ENCODE peak calls at places on chromosomes 7 and 10, in four cellular contexts. F, V, R and T are unnamed samples.
A peak's percentile ranks its signal among the peaks of the same experiment; 100 is the strongest.

GRCh38 chr7:155961241-155962190 is 149.3 kb upstream of the SHH start:
- DNase-seq in F (no peak), V (no peak), R (no peak), T (peak; percentile 60)

GRCh38 chr7:138338361-138338760 is 121.7 kb upstream of the TRIM24 start:
- DNase-seq in F (no peak), V (no peak), R (peak; percentile 83), T (no peak)

GRCh38 chr7:42494722-42495121 is 257.7 kb upstream of the GLI3 start:
- DNase-seq in F (no peak), V (no peak), R (no peak), T (no peak)

GRCh38 chr10:209357-209756 is 74.1 kb downstream of the ZMYND11 start:
- DNase-seq in F (no peak), V (peak; percentile 18), R (peak; percentile 40), T (no peak)

GRCh38 chr10:117666131-117666530 is 123.6 kb downstream of the EMX2 start:
- DNase-seq in F (no peak), V (no peak), R (no peak), T (no peak)

GRCh38 chr7:54278847-54279246 is 263.3 kb upstream of the VSTM2A start:
- DNase-seq in F (no peak), V (no peak), R (no peak), T (no peak)

GRCh38 chr10:114526497-114527238 is 122.4 kb upstream of the AFAP1L2 start:
- DNase-seq in F (peak; percentile 95), V (peak; percentile 91), R (peak; percentile 97), T (peak; percentile 95)

GRCh38 chr7:27101188-27101905 is 1.1 kb downstream of the HOXA2 start:
- DNase-seq in F (no peak), V (no peak), R (peak; percentile 78), T (no peak)

GRCh38 chr10:48737866-48738265 is 53.2 kb downstream of the WDFY4 start:
- DNase-seq in F (no peak), V (no peak), R (no peak), T (no peak)

GRCh38 chr7:130380121-130380860 is at the start of gene CPA1:
- DNase-seq in F (no peak), V (no peak), R (no peak), T (no peak)

GRCh38 chr10:72285972-72286521 is 12.3 kb downstream of the DDIT4 start:
- DNase-seq in F (no peak), V (peak; percentile 74), R (no peak), T (no peak)

GRCh38 chr10:59580257-59580863 is 129.3 kb downstream of the SLC16A9 start:
- DNase-seq in F (no peak), V (peak; percentile 39), R (peak; percentile 45), T (peak; percentile 18)

GRCh38 chr7:2151801-2152612 is 80.7 kb downstream of the MAD1L1 start:
- DNase-seq in F (no peak), V (no peak), R (no peak), T (no peak)

GRCh38 chr7:6436385-6436685 is 11.4 kb downstream of the DAGLB start:
- DNase-seq in F (no peak), V (no peak), R (no peak), T (peak; percentile 83)

GRCh38 chr10:97204826-97205679 is 19.3 kb upstream of the SLIT1 start:
- DNase-seq in F (no peak), V (no peak), R (no peak), T (no peak)

GRCh38 chr10:35387768-35388167 is 51.5 kb downstream of the CCNY start:
- DNase-seq in F (peak; percentile 50), V (peak; percentile 37), R (peak; percentile 67), T (no peak)

GRCh38 chr10:115417585-115418265 is 324.6 kb downstream of the ATRNL1 start:
- DNase-seq in F (peak; percentile 4), V (peak; percentile 54), R (peak; percentile 35), T (peak; percentile 67)

GRCh38 chr7:104366390-104366789 is 38.0 kb downstream of the LHFPL3 start:
- DNase-seq in F (no peak), V (no peak), R (no peak), T (no peak)

GRCh38 chr7:24422611-24423010 is 138.6 kb downstream of the NPY start:
- DNase-seq in F (no peak), V (no peak), R (no peak), T (no peak)

GRCh38 chr10:116648903-116649302 is 28.1 kb downstream of the PNLIPRP2 start:
- DNase-seq in F (no peak), V (no peak), R (no peak), T (no peak)

GRCh38 chr10:116646502-116646901 is 25.7 kb downstream of the PNLIPRP2 start:
- DNase-seq in F (no peak), V (no peak), R (no peak), T (no peak)
- TF ChIP-seq MAX in F (no peak), V (no peak), R (no peak), T (no peak)

DNA sequence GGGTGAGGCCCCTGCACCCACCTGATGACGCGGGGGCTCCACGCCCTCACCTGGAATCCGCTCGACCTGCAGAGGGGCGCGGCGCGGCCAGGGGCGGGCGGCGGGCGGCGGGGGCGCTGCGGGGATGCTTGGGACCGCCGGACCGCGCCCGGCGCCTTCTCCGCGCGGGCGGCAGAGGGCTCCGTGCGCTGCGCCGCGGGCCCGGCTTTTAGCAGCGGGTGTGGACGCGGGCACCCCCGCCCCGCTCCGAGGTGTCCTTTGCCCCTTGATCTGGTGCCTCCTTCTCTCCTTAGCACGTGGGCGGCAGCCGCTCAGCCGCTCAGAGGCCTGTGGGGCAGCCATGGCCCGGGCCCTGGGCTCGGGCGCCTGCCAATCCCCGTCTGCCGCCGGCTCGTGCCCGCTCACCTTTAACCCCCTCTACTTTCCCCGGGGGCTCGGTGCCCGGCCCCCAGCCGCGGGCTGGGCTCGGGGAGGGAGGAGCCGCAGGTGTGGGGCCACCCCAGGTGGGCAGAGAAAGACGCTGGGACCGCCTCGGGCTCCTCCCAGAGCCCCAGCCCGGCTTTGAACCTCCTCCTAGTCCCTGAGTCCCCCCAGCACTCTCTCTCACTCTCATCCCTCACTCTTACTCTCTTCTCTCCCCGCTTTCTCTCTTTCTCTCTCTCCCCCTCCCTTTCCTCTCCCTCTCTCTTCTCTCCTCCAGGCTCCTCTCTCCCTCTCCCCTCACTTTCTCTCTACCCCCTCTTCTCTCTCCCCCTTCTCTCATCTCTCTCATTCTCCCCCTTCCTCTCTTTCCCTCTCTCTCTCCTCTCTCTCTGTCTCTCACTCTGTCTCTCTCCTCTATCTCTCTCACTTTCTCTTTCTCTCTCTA is 19.7 kb upstream of the VPS37D start:
- DNase-seq in F (no peak), V (no peak), R (no peak), T (peak; percentile 41)
- H3K4me3 ChIP-seq in F (no peak overlapping the region), V (peak overlapping the region; percentile 68), R (no peak overlapping the region), T (no peak overlapping the region)

DNA sequence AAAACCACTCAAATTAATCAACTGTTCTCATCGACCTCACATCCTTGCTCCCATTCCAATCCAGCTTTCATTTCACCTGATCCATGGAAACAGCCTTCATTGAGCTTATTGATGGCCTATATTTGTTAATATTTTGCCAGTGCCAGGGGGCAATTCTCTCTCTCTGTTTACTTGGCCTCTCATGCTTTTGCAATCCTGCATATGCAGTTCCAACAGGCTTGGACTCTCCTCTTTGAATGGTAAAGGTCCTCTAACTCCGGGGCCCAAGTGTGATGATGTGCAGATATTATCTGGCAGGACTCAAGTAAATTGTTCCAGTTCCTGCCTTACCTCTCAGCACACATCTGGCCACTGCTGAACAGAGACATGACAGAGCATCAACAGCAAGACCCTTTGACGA is 67.3 kb downstream of the ZNF783 start:
- DNase-seq in F (no peak), V (no peak), R (no peak), T (no peak)
- TF ChIP-seq MAX in F (no peak), V (no peak), R (no peak), T (no peak)

GRCh38 chr10:23174075-23174973 is 17.8 kb upstream of the PTF1A start:
- DNase-seq in F (no peak), V (no peak), R (no peak), T (no peak)
- H3K4me3 ChIP-seq in F (no peak overlapping the region), V (no peak overlapping the region), R (no peak overlapping the region), T (no peak overlapping the region)

GRCh38 chr7:69967699-69968450 is 369.6 kb downstream of the AUTS2 start:
- DNase-seq in F (no peak), V (no peak), R (no peak), T (peak; percentile 8)
- TF ChIP-seq MAX in F (no peak), V (no peak), R (no peak), T (no peak)

GRCh38 chr10:24519950-24520349 is 203.7 kb downstream of the ARHGAP21 start:
- DNase-seq in F (no peak), V (no peak), R (no peak), T (no peak)
- H3K4me3 ChIP-seq in F (no peak overlapping the region), V (no peak overlapping the region), R (no peak overlapping the region), T (no peak overlapping the region)

DNA sequence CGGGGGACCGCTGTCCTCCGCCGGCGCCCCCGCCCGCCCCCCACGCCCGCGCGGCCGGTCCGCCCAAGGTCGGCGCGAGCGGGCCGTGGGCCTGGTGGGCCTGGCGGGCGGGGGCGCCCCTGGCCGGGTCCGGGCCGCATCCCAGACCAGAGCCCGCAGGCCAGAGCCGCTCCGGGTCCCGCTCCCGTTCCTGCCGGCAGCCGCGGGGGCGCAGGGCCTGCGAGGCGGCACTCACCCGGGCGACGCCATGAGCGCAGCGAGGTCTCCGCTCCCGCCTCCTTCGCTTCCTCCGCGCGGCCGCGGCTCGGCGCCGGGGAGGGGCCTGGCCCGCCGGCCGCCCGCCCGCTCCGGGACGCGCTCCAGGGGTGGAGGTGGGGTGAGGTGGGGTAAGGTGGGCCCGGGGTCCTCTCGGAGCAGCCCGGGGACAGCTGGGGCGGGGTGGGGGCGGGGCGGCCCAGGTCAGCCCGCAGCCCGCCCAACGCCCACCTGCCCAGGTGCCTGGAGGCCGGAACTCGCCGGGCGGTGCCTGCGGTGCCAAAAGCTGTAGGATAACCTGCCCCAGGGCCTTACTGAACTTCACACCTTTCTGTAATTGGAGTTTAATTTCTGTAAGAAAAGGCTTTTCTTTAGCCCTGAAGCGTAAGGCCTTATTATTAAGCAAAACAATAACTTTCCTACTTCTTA is at the start of gene URGCP:
- DNase-seq in F (no peak), V (peak; percentile 20), R (peak; percentile 26), T (peak; percentile 70)
- TF ChIP-seq MAX in F (no peak), V (no peak), R (no peak), T (no peak)